ENCODE peak calls at places on chromosomes 1 and 21, in nine cellular contexts. M, V, L, D, S, Q, Z, W and T are unnamed samples.

GRCh38 chr1:99749948-99750347 is 16.5 kb downstream of the FRRS1 start:
- DNase-seq in Q (no peak), L (no peak), M (no peak), V (no peak), Z (no peak), S (no peak), D (no peak), W (no peak), T (no peak)

GRCh38 chr1:67472056-67472455 is 41.9 kb upstream of the SERBP1 start:
- DNase-seq in L (no peak), Q (no peak), Z (no peak), V (no peak), M (no peak), W (no peak), D (no peak), S (no peak), T (no peak)

GRCh38 chr1:14538335-14538734 is 60.1 kb upstream of the KAZN start:
- DNase-seq in S (no peak), V (no peak), M (no peak), Z (no peak), D (no peak), Q (no peak), W (no peak), L (no peak), T (no peak)

GRCh38 chr1:227447531-227447990 is 115.8 kb upstream of the ZNF678 start:
- DNase-seq in D (no peak), W (no peak), V (no peak), Q (peak), M (no peak), L (peak), Z (no peak), S (no peak), T (no peak)

GRCh38 chr1:18408656-18409370 is 71.9 kb upstream of the KLHDC7A start:
- DNase-seq in D (no peak), M (no peak), L (no peak), W (no peak), Z (no peak), V (no peak), Q (no peak), S (no peak), T (no peak)

GRCh38 chr1:61132176-61133047 is 50.1 kb downstream of the NFIA start:
- DNase-seq in L (no peak), S (no peak), Q (no peak), D (no peak), V (no peak), W (no peak), M (no peak), Z (no peak), T (no peak)

GRCh38 chr1:31815752-31816484 is at the start of gene SPOCD1:
- DNase-seq in S (peak), M (peak), Z (peak), D (peak), W (peak), V (peak), Q (peak), L (peak), T (peak)

GRCh38 chr1:11929849-11930248 is 3.6 kb upstream of the KIAA2013 start:
- DNase-seq in W (no peak), L (peak), Q (no peak), Z (peak), M (peak), V (no peak), S (no peak), D (peak), T (no peak)

GRCh38 chr1:1208713-1209433 is 2.5 kb upstream of the TNFRSF18 start:
- DNase-seq in Z (no peak), V (no peak), W (peak), M (no peak), Q (no peak), D (peak), S (no peak), L (peak), T (no peak)

GRCh38 chr1:64936958-64937357 is 29.4 kb downstream of the JAK1 start:
- DNase-seq in W (no peak), Z (no peak), S (no peak), L (no peak), D (no peak), Q (no peak), M (no peak), V (no peak), T (no peak)

GRCh38 chr1:212401838-212402582 is 12.7 kb downstream of the PACC1 start:
- DNase-seq in S (no peak), Z (no peak), D (no peak), W (no peak), L (no peak), V (no peak), Q (no peak), M (peak), T (peak)

GRCh38 chr1:172530000-172530399 is 3.0 kb upstream of the SUCO start:
- DNase-seq in Q (no peak), L (no peak), V (no peak), M (no peak), S (no peak), Z (no peak), D (no peak), W (no peak), T (no peak)

GRCh38 chr1:155499263-155499662 is 63.3 kb downstream of the ASH1L start:
- DNase-seq in Z (no peak), S (no peak), W (no peak), V (no peak), Q (no peak), M (no peak), D (no peak), L (no peak), T (no peak)

GRCh38 chr1:235725493-235725892 is 75.9 kb upstream of the GNG4 start:
- DNase-seq in D (no peak), Z (no peak), M (no peak), L (no peak), V (no peak), Q (no peak), W (no peak), S (no peak), T (no peak)

GRCh38 chr1:3244539-3245315 is 175.7 kb downstream of the PRDM16 start:
- DNase-seq in L (no peak), S (no peak), D (no peak), W (no peak), M (no peak), Z (no peak), V (no peak), Q (no peak), T (no peak)

GRCh38 chr1:61117283-61117682 is 34.9 kb downstream of the NFIA start:
- DNase-seq in Q (no peak), S (no peak), W (no peak), M (no peak), V (no peak), Z (no peak), L (no peak), D (no peak), T (no peak)

GRCh38 chr1:32774950-32775634 is 42.1 kb downstream of the YARS1 start:
- DNase-seq in Q (no peak), Z (no peak), L (peak), D (no peak), S (no peak), W (no peak), V (no peak), M (no peak), T (no peak)

GRCh38 chr21:17550671-17551308 is 37.9 kb downstream of the CXADR start:
- DNase-seq in Q (no peak), M (no peak), V (no peak), D (peak), Z (no peak), W (no peak), S (no peak), L (no peak), T (no peak)

GRCh38 chr1:229950020-229950419 is 117.0 kb upstream of the GALNT2 start:
- DNase-seq in V (no peak), Z (no peak), D (no peak), L (no peak), W (no peak), S (no peak), Q (no peak), M (no peak), T (no peak)

GRCh38 chr21:32403201-32403701 is 9.3 kb upstream of the EVA1C start:
- DNase-seq in M (peak), S (peak), W (peak), D (peak), V (peak), Q (peak), Z (no peak), L (peak), T (peak)

GRCh38 chr1:207218512-207219352 is 102.7 kb upstream of the CD55 start:
- DNase-seq in Z (no peak), L (no peak), Q (no peak), V (no peak), M (no peak), S (no peak), D (no peak), W (no peak), T (peak)

GRCh38 chr1:177334856-177335255 is 164.1 kb downstream of the BRINP2 start:
- DNase-seq in V (no peak), M (no peak), D (no peak), S (no peak), Q (no peak), W (no peak), Z (no peak), L (no peak), T (no peak)

GRCh38 chr1:110551278-110551809 is 32.4 kb upstream of the KCNA10 start:
- DNase-seq in L (no peak), Q (no peak), D (no peak), M (no peak), Z (no peak), S (no peak), V (no peak), W (no peak), T (no peak)

GRCh38 chr1:180239145-180240096 is 9.4 kb downstream of the LHX4 start:
- DNase-seq in L (no peak), W (no peak), Z (no peak), S (no peak), V (no peak), Q (no peak), D (no peak), M (no peak), T (no peak)